ENCODE peak calls at places on chromosomes 3 and 15, in eight cellular contexts. L, Y, S, V, A, D, K and F are unnamed samples.

GRCh38 chr3:82685761-82686160 is 924.3 kb upstream of the GBE1 start:
- DNase-seq in L (no peak), Y (no peak), S (no peak), V (no peak), A (no peak), D (no peak), K (no peak), F (no peak)

GRCh38 chr3:143668924-143669790 is 179.1 kb downstream of the SLC9A9 start:
- DNase-seq in L (no peak), Y (no peak), S (no peak), V (no peak), A (no peak), D (no peak), K (no peak), F (no peak)

GRCh38 chr3:118799303-118799702 is 235.3 kb downstream of the IGSF11 start:
- DNase-seq in L (no peak), Y (no peak), S (no peak), V (no peak), A (no peak), D (no peak), K (no peak), F (no peak)

GRCh38 chr3:106542101-106542769 is 673.4 kb upstream of the CBLB start:
- DNase-seq in L (no peak), Y (no peak), S (no peak), V (no peak), A (no peak), D (no peak), K (no peak), F (no peak)

GRCh38 chr15:101104186-101104585 is 147.7 kb downstream of the CHSY1 start:
- DNase-seq in L (no peak), Y (no peak), S (no peak), V (no peak), A (no peak), D (no peak), K (no peak), F (no peak)

GRCh38 chr3:68121291-68121690 is 466.9 kb upstream of the SUCLG2 start:
- DNase-seq in L (no peak), Y (no peak), S (no peak), V (no peak), A (no peak), D (no peak), K (no peak), F (no peak)

GRCh38 chr3:63248015-63248414 is 30.1 kb upstream of the SYNPR start:
- DNase-seq in L (no peak), Y (no peak), S (no peak), V (no peak), A (no peak), D (no peak), K (no peak), F (no peak)

GRCh38 chr15:70875001-70875782 is 17.0 kb downstream of the THAP10 start:
- DNase-seq in L (no peak), Y (no peak), S (peak; percentile 33), V (no peak), A (no peak), D (no peak), K (no peak), F (no peak)

GRCh38 chr3:6528951-6529350 is 332.0 kb upstream of the GRM7 start:
- DNase-seq in L (no peak), Y (no peak), S (no peak), V (no peak), A (no peak), D (no peak), K (no peak), F (no peak)

GRCh38 chr3:31029756-31030155 is 135.3 kb upstream of the GADL1 start:
- DNase-seq in L (no peak), Y (no peak), S (no peak), V (no peak), A (no peak), D (no peak), K (no peak), F (no peak)

GRCh38 chr3:13487403-13487802 is 7.3 kb downstream of the HDAC11 start:
- DNase-seq in L (no peak), Y (no peak), S (no peak), V (no peak), A (no peak), D (no peak), K (no peak), F (no peak)

GRCh38 chr3:9028134-9028533 is 64.9 kb upstream of the RAD18 start:
- DNase-seq in L (peak; percentile 93), Y (peak; percentile 95), S (peak; percentile 64), V (no peak), A (no peak), D (peak; percentile 96), K (peak; percentile 42), F (peak; percentile 97)

GRCh38 chr15:37090543-37091175 is 9.7 kb downstream of the MEIS2 start:
- DNase-seq in L (no peak), Y (no peak), S (no peak), V (no peak), A (no peak), D (no peak), K (no peak), F (no peak)

GRCh38 chr3:72299321-72299802 is 514.4 kb upstream of the PROK2 start:
- DNase-seq in L (peak; percentile 35), Y (no peak), S (no peak), V (no peak), A (no peak), D (no peak), K (no peak), F (no peak)

GRCh38 chr3:69784854-69785523 is 45.7 kb downstream of the MITF start:
- DNase-seq in L (peak; percentile 76), Y (peak; percentile 89), S (peak; percentile 67), V (no peak), A (no peak), D (no peak), K (no peak), F (peak; percentile 34)

GRCh38 chr15:73799466-73799865 is 46.3 kb upstream of the INSYN1 start:
- DNase-seq in L (no peak), Y (no peak), S (no peak), V (no peak), A (no peak), D (no peak), K (no peak), F (no peak)

GRCh38 chr15:71411538-71412482 is 296.5 kb downstream of the THSD4 start:
- DNase-seq in L (no peak), Y (no peak), S (peak; percentile 38), V (no peak), A (no peak), D (peak; percentile 67), K (peak; percentile 92), F (no peak)

GRCh38 chr3:170359178-170359704 is 1.7 kb downstream of the SKIL start:
- DNase-seq in L (no peak), Y (no peak), S (no peak), V (no peak), A (no peak), D (no peak), K (no peak), F (no peak)

GRCh38 chr3:170360476-170360875 is 3.0 kb downstream of the SKIL start:
- DNase-seq in L (no peak), Y (no peak), S (no peak), V (no peak), A (no peak), D (no peak), K (no peak), F (no peak)

GRCh38 chr3:170363471-170363994 is 6.0 kb downstream of the SKIL start:
- DNase-seq in L (no peak), Y (no peak), S (no peak), V (no peak), A (no peak), D (no peak), K (no peak), F (no peak)

GRCh38 chr3:170360916-170361315 is 3.4 kb downstream of the SKIL start:
- DNase-seq in L (no peak), Y (no peak), S (no peak), V (no peak), A (no peak), D (no peak), K (peak; percentile 56), F (no peak)

GRCh38 chr3:170361711-170362110 is 4.2 kb downstream of the SKIL start:
- DNase-seq in L (no peak), Y (no peak), S (no peak), V (no peak), A (no peak), D (no peak), K (no peak), F (no peak)
- H3K4me1 ChIP-seq in L (peaks cover 44% of the 10 kb centered on the region), Y (peaks cover 39% of the 10 kb centered on the region), S (peaks cover 17% of the 10 kb centered on the region), V (peaks cover 12% of the 10 kb centered on the region), A (peaks cover 43% of the 10 kb centered on the region), D (peaks cover 71% of the 10 kb centered on the region), K (peaks cover 7% of the 10 kb centered on the region), F (peaks cover 10% of the 10 kb centered on the region)

GRCh38 chr15:25763206-25763880 is 99.8 kb downstream of the ATP10A start:
- DNase-seq in L (no peak), Y (no peak), S (peak; percentile 35), V (no peak), A (no peak), D (peak; percentile 14), K (no peak), F (no peak)
- H3K27ac ChIP-seq in L (no peak overlapping the region), Y (no peak overlapping the region), S (no peak overlapping the region), V (no peak overlapping the region), A (no peak overlapping the region), D (no peak overlapping the region), K (no peak overlapping the region), F (no peak overlapping the region)

DNA sequence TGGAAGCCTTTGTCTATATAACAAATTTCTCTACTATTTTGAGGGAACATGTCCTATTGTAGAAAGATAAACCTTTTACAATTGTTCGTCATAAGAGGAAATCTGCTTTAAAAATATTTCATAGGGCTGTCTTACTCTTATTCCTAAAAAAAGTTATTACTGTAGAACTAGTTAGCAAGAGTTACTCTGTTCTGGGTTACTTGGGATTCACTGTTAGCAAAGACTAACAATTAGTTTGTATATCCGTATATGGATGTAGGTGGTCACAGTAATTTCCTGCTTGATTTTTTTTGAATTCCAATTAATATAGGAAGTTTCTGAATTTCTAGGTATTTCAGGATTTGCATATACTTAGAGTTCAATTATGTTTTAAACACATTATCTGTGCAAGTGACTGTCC is 413.5 kb downstream of the RBMS3 start:
- DNase-seq in L (no peak), Y (no peak), S (no peak), V (no peak), A (no peak), D (no peak), K (no peak), F (no peak)
- H3K4me1 ChIP-seq in L (peaks cover 29% of the 10 kb centered on the region), Y (peaks cover 77% of the 10 kb centered on the region), S (peaks cover 29% of the 10 kb centered on the region), V (no peaks in the 10 kb centered on the region), A (no peaks in the 10 kb centered on the region), D (peaks cover 62% of the 10 kb centered on the region), K (no peaks in the 10 kb centered on the region), F (peaks cover 2% of the 10 kb centered on the region)

DNA sequence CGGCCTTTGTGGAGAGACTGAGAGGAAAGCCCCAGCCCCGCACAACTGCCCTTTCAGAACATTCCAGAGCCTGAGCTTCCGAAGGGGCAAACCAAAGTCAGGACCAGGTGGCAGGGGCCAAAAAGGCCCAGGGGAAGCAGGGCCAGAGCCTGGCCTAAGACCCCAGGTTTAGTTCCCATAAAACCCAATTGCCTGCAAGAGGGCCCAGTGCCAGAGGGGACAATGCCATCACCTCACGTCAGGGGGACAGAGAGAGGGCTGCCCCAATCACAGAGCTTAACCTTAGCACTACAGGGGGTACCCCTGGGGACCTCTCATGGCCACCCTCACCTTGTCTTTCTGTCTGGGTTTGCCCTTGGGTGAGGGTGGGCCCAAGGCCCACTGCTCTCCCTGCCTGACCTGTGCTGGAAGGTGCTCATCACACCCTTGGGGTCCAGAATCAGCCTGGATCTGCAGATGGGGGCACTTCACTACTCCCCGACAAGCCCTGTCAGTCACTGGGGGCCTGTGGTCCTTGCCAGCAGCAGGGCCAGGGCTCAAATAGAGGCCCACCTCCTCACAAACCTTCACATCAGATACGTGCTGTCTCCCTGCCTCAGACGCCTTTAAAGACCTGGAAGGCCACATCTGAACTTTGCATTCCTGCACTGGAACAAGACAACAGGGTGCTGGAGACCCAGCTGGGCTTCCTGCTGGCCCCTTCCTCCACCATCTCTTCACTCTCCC is 3.8 kb downstream of the CALML4 start:
- DNase-seq in L (no peak), Y (no peak), S (no peak), V (no peak), A (no peak), D (no peak), K (peak; percentile 30), F (no peak)
- H3K27ac ChIP-seq in L (peak overlapping the region; percentile 43), Y (peak overlapping the region; percentile 17), S (peak overlapping the region; percentile 7), V (no peak overlapping the region), A (no peak overlapping the region), D (no peak overlapping the region), K (no peak overlapping the region), F (peak overlapping the region; percentile 66)